ENCODE peak calls at places on chromosomes 13 and 19, in ten cellular contexts. H is uterus, U is upper lobe of left lung, S is tibial nerve, B is right lobe of liver, O is transverse colon, T is esophagus squamous epithelium, G is heart left ventricle, C is ovary, W is HepG2. L is an unnamed sample.

GRCh38 chr13:33392794-33393371 is 107.3 kb upstream of the STARD13 start:
- DNase-seq in H (no peak), U (no peak), O (no peak), W (no peak), C (no peak), G (no peak), T (no peak), S (no peak), B (no peak), L (no peak)

GRCh38 chr13:111209613-111210012 is 94.5 kb downstream of the ARHGEF7 start:
- DNase-seq in B (no peak), G (no peak), S (no peak), C (no peak), U (no peak), W (no peak), O (no peak), T (no peak), H (no peak), L (no peak)

GRCh38 chr13:100859861-100860260 is 185.3 kb upstream of the TMTC4 start:
- DNase-seq in H (no peak), B (no peak), U (no peak), G (no peak), O (no peak), S (no peak), C (no peak), W (no peak), T (no peak), L (no peak)

GRCh38 chr19:54451331-54451871 is 2.4 kb downstream of the LENG8 start:
- DNase-seq in C (no peak), T (no peak), U (no peak), B (no peak), W (no peak), G (no peak), H (no peak), O (no peak), S (no peak), L (no peak)

GRCh38 chr13:68107667-68108066 is 877.5 kb upstream of the PCDH9 start:
- DNase-seq in H (no peak), W (no peak), C (no peak), U (peak; percentile 72), B (no peak), T (no peak), O (no peak), G (no peak), S (no peak), L (no peak)

GRCh38 chr19:57559008-57559403 is 657 bp downstream of the ZNF550 start:
- DNase-seq in G (peak; percentile 29), B (no peak), W (peak; percentile 12), S (no peak), U (no peak), O (peak; percentile 10), C (no peak), H (no peak), T (no peak), L (peak; percentile 57)

GRCh38 chr19:15337202-15337601 is 4.9 kb upstream of the BRD4 start:
- DNase-seq in U (no peak), B (no peak), C (no peak), O (no peak), W (no peak), H (no peak), S (no peak), G (no peak), T (no peak), L (peak; percentile 42)

GRCh38 chr13:79918620-79919019 is 422.3 kb downstream of the SPRY2 start:
- DNase-seq in O (no peak), U (no peak), G (no peak), T (no peak), B (no peak), C (no peak), W (no peak), S (no peak), H (no peak), L (no peak)

GRCh38 chr19:7211191-7211988 is 82.8 kb downstream of the INSR start:
- DNase-seq in H (peak; percentile 48), O (no peak), G (peak; percentile 71), B (peak; percentile 73), U (peak; percentile 45), T (no peak), S (no peak), W (no peak), C (peak; percentile 90), L (peak; percentile 87)

GRCh38 chr13:42486711-42487198 is 87.2 kb upstream of the TNFSF11 start:
- DNase-seq in W (no peak), B (no peak), U (no peak), H (no peak), O (no peak), T (no peak), G (no peak), C (no peak), S (no peak), L (no peak)

DNA sequence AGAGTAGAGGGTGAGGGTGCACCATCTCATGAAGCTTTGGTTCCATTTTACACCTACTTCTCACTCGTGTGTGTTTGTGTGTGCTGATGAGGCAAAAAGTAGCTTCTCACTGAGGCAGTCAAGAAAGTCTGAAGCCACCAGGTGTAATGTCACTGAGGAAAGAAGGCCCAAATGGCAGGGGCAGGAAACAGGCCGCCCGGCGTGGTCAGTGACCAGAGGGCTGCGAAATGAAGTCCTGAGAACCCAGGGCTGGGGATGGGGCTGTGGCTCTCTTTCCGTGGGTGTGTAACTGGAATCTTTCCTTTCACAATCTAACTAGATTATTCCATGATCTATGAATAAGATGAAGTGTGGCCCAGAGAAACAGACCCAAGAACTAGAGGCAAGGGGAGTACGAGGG is 25.5 kb upstream of the TFDP1 start:
- DNase-seq in W (no peak), U (no peak), T (no peak), S (no peak), G (no peak), O (no peak), H (peak; percentile 4), C (no peak), B (no peak), L (peak; percentile 21)
- TF ChIP-seq CTCF in W (no peak), U (no peak), T (no peak), S (no peak), G (no peak), O (no peak), H (no peak), C (no peak), B (no peak), L (no peak)

DNA sequence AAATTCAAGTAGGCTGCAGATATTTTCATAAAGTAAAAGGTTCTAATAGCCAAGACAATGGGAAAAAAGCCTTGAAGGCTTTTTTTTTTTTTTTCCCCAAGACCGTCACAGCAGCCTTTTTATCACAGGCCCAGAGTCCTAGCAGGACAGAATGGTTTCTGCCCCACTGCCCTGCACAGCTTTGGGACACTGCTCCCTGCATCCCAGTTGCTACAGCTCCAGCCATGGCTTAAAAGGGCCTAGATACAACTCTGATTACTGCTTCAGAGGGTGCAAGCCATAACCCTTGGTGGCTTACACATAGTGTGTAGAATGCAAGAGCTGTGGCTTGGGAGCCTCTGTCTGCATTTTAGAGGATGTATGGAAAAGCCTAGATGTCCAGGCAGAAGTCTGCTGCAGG is 1362.8 kb downstream of the SLITRK5 start:
- DNase-seq in B (no peak), O (no peak), U (no peak), G (no peak), T (no peak), H (no peak), W (no peak), C (no peak), S (no peak), L (no peak)
- TF ChIP-seq POLR2A in B (no peak), O (no peak), U (no peak), G (no peak), T (no peak), H (no peak), W (no peak), C (no peak), S (no peak), L (no peak)

GRCh38 chr13:44298314-44298713 is 75.3 kb upstream of the SERP2 start:
- DNase-seq in T (no peak), C (no peak), H (no peak), U (no peak), W (no peak), B (no peak), S (no peak), O (no peak), G (no peak), L (no peak)
- H3K4me1 ChIP-seq in T (peaks cover 48% of the 10 kb centered on the region), C (peaks cover 11% of the 10 kb centered on the region), H (peaks cover 21% of the 10 kb centered on the region), U (peaks cover 17% of the 10 kb centered on the region), W (no peaks in the 10 kb centered on the region), B (peaks cover 44% of the 10 kb centered on the region), S (peaks cover 6% of the 10 kb centered on the region), O (peaks cover 4% of the 10 kb centered on the region), G (peaks cover 49% of the 10 kb centered on the region), L (no peaks in the 10 kb centered on the region)

GRCh38 chr19:31338069-31338767 is 11.0 kb downstream of the TSHZ3 start:
- DNase-seq in H (peak; percentile 77), O (peak; percentile 47), B (no peak), G (peak; percentile 57), U (peak; percentile 14), T (no peak), C (peak; percentile 80), S (no peak), W (peak; percentile 18), L (no peak)
- TF ChIP-seq CTCF in H (peak; percentile 73), O (peak; percentile 42), B (peak; percentile 25), G (peak; percentile 44), U (peak; percentile 16), T (no peak), C (no peak), S (peak; percentile 48), W (peak; percentile 49), L (peak; percentile 48)

DNA sequence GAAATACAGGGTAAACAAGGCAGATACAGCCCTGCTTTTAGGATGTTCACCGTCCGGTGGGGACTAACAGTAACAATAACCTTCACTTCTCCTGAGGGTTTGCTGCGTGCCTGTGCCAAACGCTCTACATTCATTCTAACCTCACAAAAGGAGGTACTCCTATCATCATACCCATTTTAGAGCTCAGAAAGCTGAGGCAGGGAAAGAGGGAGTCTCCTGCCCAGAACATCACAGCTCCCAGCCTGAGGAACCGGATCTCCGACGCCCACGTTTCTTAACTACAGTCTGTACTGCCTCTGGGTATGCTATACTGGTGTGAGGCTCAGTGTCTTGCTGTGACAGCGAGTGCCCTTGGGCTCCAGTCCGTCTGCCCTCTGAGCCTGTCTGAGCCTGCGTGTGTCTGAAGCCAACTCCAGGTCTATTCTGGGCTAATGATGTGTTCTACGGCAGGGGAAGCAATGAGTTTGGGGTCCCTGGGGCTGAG is 5.1 kb downstream of the LIPE start:
- DNase-seq in C (no peak), S (no peak), H (no peak), B (no peak), U (no peak), W (no peak), O (no peak), G (peak; percentile 52), T (no peak), L (peak; percentile 75)
- TF ChIP-seq POLR2A in C (no peak), S (no peak), H (no peak), B (no peak), U (no peak), W (no peak), O (no peak), G (no peak), T (no peak), L (peak; percentile 37)

GRCh38 chr19:31261651-31262331 is 87.4 kb downstream of the TSHZ3 start:
- DNase-seq in W (no peak), O (no peak), H (no peak), B (no peak), T (no peak), U (no peak), G (no peak), C (no peak), S (no peak), L (no peak)
- H3K4me1 ChIP-seq in W (no peaks in the 10 kb centered on the region), O (peaks cover 13% of the 10 kb centered on the region), H (no peaks in the 10 kb centered on the region), B (no peaks in the 10 kb centered on the region), T (peaks cover 23% of the 10 kb centered on the region), U (peaks cover 12% of the 10 kb centered on the region), G (peaks cover 13% of the 10 kb centered on the region), C (peaks cover 9% of the 10 kb centered on the region), S (no peaks in the 10 kb centered on the region), L (no peaks in the 10 kb centered on the region)